ENCODE peak calls at places on chromosome 16, in eight cellular contexts. R, M, E, Q, U, T, N and F are unnamed samples.

GRCh38 chr16:57865746-57866528 is 63.6 kb upstream of the KIFC3 start:
- DNase-seq in R (no peak), M (no peak), E (no peak), Q (no peak), U (no peak), T (no peak), N (no peak), F (no peak)

GRCh38 chr16:80277182-80277581 is 263.6 kb upstream of the DYNLRB2 start:
- DNase-seq in R (no peak), M (no peak), E (no peak), Q (no peak), U (no peak), T (no peak), N (no peak), F (no peak)

GRCh38 chr16:49492090-49492801 is 118.6 kb downstream of the C16orf78 start:
- DNase-seq in R (peak), M (peak), E (peak), Q (peak), U (peak), T (no peak), N (peak), F (peak)

GRCh38 chr16:85505794-85506339 is 107.3 kb upstream of the GSE1 start:
- DNase-seq in R (no peak), M (no peak), E (no peak), Q (no peak), U (no peak), T (no peak), N (no peak), F (no peak)

GRCh38 chr16:3960049-3960809 is 79.7 kb upstream of the CREBBP start:
- DNase-seq in R (no peak), M (no peak), E (no peak), Q (no peak), U (no peak), T (no peak), N (no peak), F (no peak)

GRCh38 chr16:21940570-21940969 is 12.6 kb upstream of the UQCRC2 start:
- DNase-seq in R (no peak), M (no peak), E (no peak), Q (no peak), U (no peak), T (no peak), N (no peak), F (no peak)

GRCh38 chr16:9115277-9115676 is 23.8 kb downstream of the HAPSTR1 start:
- DNase-seq in R (no peak), M (no peak), E (no peak), Q (no peak), U (no peak), T (no peak), N (no peak), F (no peak)

GRCh38 chr16:79751785-79752184 is 151.2 kb upstream of the MAF start:
- DNase-seq in R (no peak), M (no peak), E (no peak), Q (peak), U (no peak), T (no peak), N (no peak), F (no peak)

GRCh38 chr16:86089986-86090385 is 191.0 kb downstream of the IRF8 start:
- DNase-seq in R (no peak), M (no peak), E (peak), Q (peak), U (no peak), T (no peak), N (no peak), F (no peak)

GRCh38 chr16:12539185-12539929 is 264.3 kb downstream of the CPPED1 start:
- DNase-seq in R (no peak), M (no peak), E (peak), Q (no peak), U (no peak), T (peak), N (no peak), F (no peak)

GRCh38 chr16:12538667-12539081 is 265.0 kb downstream of the CPPED1 start:
- DNase-seq in R (no peak), M (no peak), E (no peak), Q (no peak), U (no peak), T (peak), N (no peak), F (no peak)

GRCh38 chr16:12532871-12533610 is 270.6 kb downstream of the CPPED1 start:
- DNase-seq in R (no peak), M (no peak), E (no peak), Q (no peak), U (no peak), T (no peak), N (no peak), F (no peak)

GRCh38 chr16:12536412-12536746 is 267.3 kb downstream of the CPPED1 start:
- DNase-seq in R (no peak), M (no peak), E (no peak), Q (no peak), U (no peak), T (no peak), N (no peak), F (no peak)

GRCh38 chr16:12535535-12536411 is 267.9 kb downstream of the CPPED1 start:
- DNase-seq in R (no peak), M (peak), E (peak), Q (no peak), U (no peak), T (no peak), N (peak), F (peak)
- TF ChIP-seq CTCF in R (no peak), M (no peak), E (no peak), Q (no peak), U (no peak), T (no peak), N (no peak), F (no peak)

GRCh38 chr16:24995469-24995868 is 19.7 kb downstream of the ARHGAP17 start:
- DNase-seq in R (no peak), M (no peak), E (no peak), Q (no peak), U (no peak), T (no peak), N (no peak), F (no peak)
- TF ChIP-seq CTCF in R (no peak), M (no peak), E (no peak), Q (no peak), U (no peak), T (no peak), N (no peak), F (peak)

DNA sequence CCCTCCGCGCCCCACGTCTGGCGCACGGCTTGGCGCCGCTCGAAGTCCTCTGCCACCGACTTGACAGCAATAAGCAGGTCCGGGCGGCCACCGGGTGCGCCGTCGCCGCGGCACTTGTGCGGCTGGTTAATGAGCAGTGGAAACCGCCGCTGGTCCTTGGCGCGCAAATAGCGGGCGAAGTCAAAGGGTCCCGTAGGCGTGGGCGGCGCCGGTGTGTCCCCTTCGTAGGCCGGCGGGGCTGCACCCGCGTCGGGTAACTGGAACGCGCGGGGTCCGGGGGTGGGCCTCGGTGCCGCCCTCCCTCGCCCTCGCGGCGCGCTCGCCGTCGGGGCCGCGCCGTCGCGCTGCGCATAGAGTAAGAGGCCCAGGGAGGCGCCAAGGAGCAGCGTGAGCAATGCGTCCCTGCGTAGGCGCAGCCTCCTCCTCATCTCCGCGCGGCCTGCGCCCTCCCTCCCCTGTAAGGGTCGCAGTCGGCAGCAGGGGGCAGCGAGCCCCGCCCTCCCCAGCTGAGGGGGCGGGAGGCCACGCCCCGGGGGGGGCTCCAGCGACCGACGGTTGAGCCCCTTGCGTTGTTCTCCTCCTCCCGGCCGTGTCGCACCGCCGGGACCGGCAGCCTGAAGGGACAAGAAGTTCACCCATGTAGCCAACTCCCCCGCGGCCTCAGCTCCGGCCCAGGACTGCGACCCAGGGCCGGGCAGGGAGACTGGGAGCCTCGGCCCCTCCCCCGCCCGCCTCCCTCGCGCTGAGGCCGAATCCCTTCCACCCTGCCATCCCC is 553 bp downstream of the B3GNT9 start:
- DNase-seq in R (no peak), M (peak), E (peak), Q (peak), U (no peak), T (peak), N (peak), F (no peak)
- TF ChIP-seq CTCF in R (no peak), M (no peak), E (peak), Q (no peak), U (no peak), T (peak), N (peak), F (no peak)

DNA sequence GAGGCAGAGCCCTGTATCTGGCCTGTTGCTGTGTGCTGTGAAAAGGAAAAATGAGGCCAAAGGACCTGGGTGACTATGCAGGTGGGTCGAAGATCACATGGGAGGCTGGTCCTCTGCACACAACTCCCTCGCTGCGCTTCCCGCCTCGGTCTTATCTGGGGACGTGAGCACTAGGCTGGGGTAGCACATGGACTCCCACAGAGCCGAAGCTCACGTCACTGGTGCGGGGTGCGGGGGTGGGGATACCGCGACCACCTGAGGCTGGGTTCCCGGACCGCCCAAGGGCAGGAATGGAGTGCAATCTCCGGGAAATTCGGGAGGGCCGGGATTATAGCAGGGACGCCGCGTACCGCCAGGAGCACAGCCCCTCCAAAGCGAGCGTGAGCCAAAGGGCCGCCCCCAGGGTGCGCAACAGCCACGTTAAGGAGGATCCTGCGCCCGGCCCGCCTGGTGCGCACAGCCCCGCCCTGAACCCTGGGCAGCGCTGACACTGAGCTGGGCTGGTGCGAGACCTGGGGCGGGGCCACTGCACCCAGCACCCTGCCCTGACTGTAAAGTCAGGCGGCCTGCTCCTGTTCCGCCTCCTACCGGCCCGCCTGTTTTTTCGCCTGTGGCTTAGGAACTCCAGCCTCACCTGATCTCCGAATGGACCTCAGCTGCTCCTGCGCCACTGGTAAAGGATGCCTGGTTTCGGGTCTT is 4.8 kb downstream of the MT1A start:
- DNase-seq in R (peak), M (no peak), E (peak), Q (peak), U (peak), T (peak), N (no peak), F (no peak)
- TF ChIP-seq CTCF in R (peak), M (no peak), E (no peak), Q (no peak), U (peak), T (peak), N (peak), F (peak)